ENCODE peak calls at places on chromosomes 1 and 21, in seven cellular contexts. Z, R, X, I, A, L and Y are unnamed samples.

GRCh38 chr1:213055087-213055591 is 4.1 kb downstream of the RPS6KC1 start:
- DNase-seq in Z (no peak), R (no peak), X (no peak), I (no peak), A (no peak), L (no peak), Y (no peak)

GRCh38 chr1:198187973-198188588 is 31.3 kb downstream of the NEK7 start:
- DNase-seq in Z (no peak), R (no peak), X (peak; percentile 64), I (peak; percentile 27), A (no peak), L (no peak), Y (no peak)

GRCh38 chr21:36186506-36187399 is 30.1 kb downstream of the DOP1B start:
- DNase-seq in Z (no peak), R (no peak), X (no peak), I (no peak), A (no peak), L (no peak), Y (no peak)

GRCh38 chr1:46248122-46248920 is 758 bp downstream of the RAD54L start:
- DNase-seq in Z (peak; percentile 63), R (peak; percentile 66), X (peak; percentile 85), I (no peak), A (peak; percentile 19), L (peak; percentile 86), Y (peak; percentile 69)

GRCh38 chr21:34129039-34129891 is 55.9 kb downstream of the MRPS6 start:
- DNase-seq in Z (peak; percentile 52), R (no peak), X (peak; percentile 87), I (peak; percentile 53), A (peak; percentile 55), L (no peak), Y (peak; percentile 85)

GRCh38 chr1:8031176-8031785 is 5.2 kb upstream of the ERRFI1 start:
- DNase-seq in Z (no peak), R (peak; percentile 23), X (no peak), I (no peak), A (no peak), L (peak; percentile 69), Y (no peak)

GRCh38 chr1:177256153-177256814 is 85.5 kb downstream of the BRINP2 start:
- DNase-seq in Z (peak; percentile 69), R (no peak), X (peak; percentile 76), I (no peak), A (peak; percentile 57), L (peak; percentile 74), Y (peak; percentile 72)

GRCh38 chr1:23638786-23639241 is 52.8 kb upstream of the RPL11 start:
- DNase-seq in Z (no peak), R (no peak), X (no peak), I (no peak), A (no peak), L (peak; percentile 24), Y (no peak)

GRCh38 chr1:204731997-204732396 is 46.5 kb upstream of the LRRN2 start:
- DNase-seq in Z (no peak), R (no peak), X (no peak), I (no peak), A (no peak), L (no peak), Y (no peak)

GRCh38 chr1:110171134-110171733 is 20.9 kb downstream of the SLC6A17 start:
- DNase-seq in Z (no peak), R (no peak), X (no peak), I (no peak), A (no peak), L (no peak), Y (no peak)

GRCh38 chr1:2499986-2500596 is 24.0 kb downstream of the PLCH2 start:
- DNase-seq in Z (no peak), R (no peak), X (no peak), I (peak; percentile 22), A (no peak), L (no peak), Y (no peak)
- H3K27me3 ChIP-seq in Z (peaks cover 6% of the 10 kb centered on the region), R (peaks cover 39% of the 10 kb centered on the region), X (no peaks in the 10 kb centered on the region), I (no peaks in the 10 kb centered on the region), A (peaks cover 61% of the 10 kb centered on the region), L (no peaks in the 10 kb centered on the region), Y (peaks cover 17% of the 10 kb centered on the region)

GRCh38 chr1:201785291-201785690 is 43.7 kb upstream of the IPO9 start:
- DNase-seq in Z (no peak), R (no peak), X (no peak), I (no peak), A (no peak), L (no peak), Y (no peak)

GRCh38 chr1:201783572-201783971 is 45.4 kb upstream of the IPO9 start:
- DNase-seq in Z (no peak), R (no peak), X (no peak), I (no peak), A (no peak), L (no peak), Y (no peak)

GRCh38 chr1:201789245-201789644 is 39.7 kb upstream of the IPO9 start:
- DNase-seq in Z (no peak), R (no peak), X (no peak), I (no peak), A (no peak), L (no peak), Y (no peak)

GRCh38 chr1:201788296-201788695 is 40.7 kb upstream of the IPO9 start:
- DNase-seq in Z (no peak), R (no peak), X (no peak), I (no peak), A (no peak), L (no peak), Y (no peak)

DNA sequence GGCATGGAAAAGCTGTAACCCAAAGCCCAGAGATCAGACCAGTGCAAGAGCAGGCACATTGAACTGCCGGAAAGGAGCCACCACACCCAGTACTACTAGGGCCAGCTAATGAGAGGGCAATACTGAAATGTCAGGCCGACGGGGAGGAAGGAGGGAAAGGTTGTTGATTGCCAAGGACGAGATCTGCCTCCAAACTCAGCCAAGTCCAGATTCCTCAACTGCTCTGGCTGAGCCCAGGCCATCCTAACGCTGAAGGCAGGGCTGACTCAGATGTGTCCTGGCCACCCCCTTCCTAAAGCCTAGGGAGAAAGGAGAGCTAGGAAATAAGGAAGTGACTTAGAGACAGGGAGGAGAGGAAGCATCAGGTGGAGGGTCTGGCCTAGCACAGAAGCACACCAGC is 42.1 kb upstream of the IPO9 start:
- DNase-seq in Z (no peak), R (no peak), X (no peak), I (no peak), A (peak; percentile 52), L (no peak), Y (peak; percentile 72)
- H3K4me1 ChIP-seq in Z (peaks cover 4% of the 10 kb centered on the region), R (no peaks in the 10 kb centered on the region), X (no peaks in the 10 kb centered on the region), I (no peaks in the 10 kb centered on the region), A (peaks cover 19% of the 10 kb centered on the region), L (no peaks in the 10 kb centered on the region), Y (peaks cover 37% of the 10 kb centered on the region)

GRCh38 chr1:203142124-203142523 is 14.6 kb downstream of the ADORA1 start:
- DNase-seq in Z (no peak), R (no peak), X (no peak), I (no peak), A (no peak), L (no peak), Y (no peak)

GRCh38 chr1:203143671-203144070 is 16.1 kb downstream of the ADORA1 start:
- DNase-seq in Z (no peak), R (no peak), X (no peak), I (no peak), A (no peak), L (no peak), Y (no peak)

GRCh38 chr1:203140076-203140475 is 12.6 kb downstream of the ADORA1 start:
- DNase-seq in Z (no peak), R (no peak), X (no peak), I (no peak), A (no peak), L (no peak), Y (no peak)

GRCh38 chr1:203142684-203143408 is 15.3 kb downstream of the ADORA1 start:
- DNase-seq in Z (no peak), R (no peak), X (no peak), I (no peak), A (no peak), L (no peak), Y (no peak)

DNA sequence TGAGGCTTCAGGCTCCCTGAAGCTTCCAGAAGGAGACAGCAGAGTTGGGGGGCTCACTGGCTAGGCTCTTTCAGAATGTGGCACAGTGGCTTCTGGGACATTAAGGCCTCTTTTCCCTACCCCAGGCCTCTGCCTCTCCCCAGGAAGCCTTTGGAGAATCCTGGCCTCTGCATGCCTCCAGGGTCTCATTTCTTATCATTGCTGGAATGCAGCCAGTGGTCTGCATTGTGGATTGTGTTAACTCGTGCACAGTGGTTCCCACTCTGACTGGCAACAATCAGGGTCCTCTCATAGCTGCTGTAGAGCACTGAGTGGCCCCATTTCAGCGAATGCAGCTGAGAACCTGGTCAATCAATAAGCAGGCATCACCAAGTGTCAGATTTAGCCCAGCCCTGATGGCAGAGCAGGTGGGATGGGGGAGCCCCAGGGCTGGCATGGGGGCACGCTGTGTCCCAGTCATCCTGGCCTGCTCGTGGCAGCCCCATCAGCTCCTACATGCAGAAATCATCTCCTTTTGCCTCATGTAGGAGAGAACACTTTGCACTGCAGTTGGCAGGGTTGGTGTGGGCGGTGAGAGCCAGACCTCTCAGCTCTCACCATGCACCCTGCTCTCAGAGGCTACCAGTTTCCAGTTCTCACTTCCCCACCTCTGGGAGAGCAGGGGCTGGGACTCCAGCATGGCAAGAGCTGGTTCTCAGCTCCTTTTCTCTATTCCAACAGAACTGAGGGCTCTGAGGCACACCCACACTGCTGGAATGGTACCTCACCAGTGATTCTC is 13.4 kb downstream of the ADORA1 start:
- DNase-seq in Z (no peak), R (no peak), X (peak; percentile 95), I (no peak), A (no peak), L (no peak), Y (no peak)
- H3K27me3 ChIP-seq in Z (no peaks in the 10 kb centered on the region), R (no peaks in the 10 kb centered on the region), X (no peaks in the 10 kb centered on the region), I (no peaks in the 10 kb centered on the region), A (no peaks in the 10 kb centered on the region), L (no peaks in the 10 kb centered on the region), Y (no peaks in the 10 kb centered on the region)

GRCh38 chr1:156727914-156728598 is at the start of gene METTL25B:
- DNase-seq in Z (peak; percentile 90), R (peak; percentile 93), X (peak; percentile 93), I (peak; percentile 72), A (peak; percentile 88), L (peak; percentile 95), Y (peak; percentile 91)

GRCh38 chr1:156726549-156727226 is 1.6 kb upstream of the METTL25B start:
- DNase-seq in Z (no peak), R (peak; percentile 84), X (peak; percentile 85), I (peak; percentile 58), A (no peak), L (peak; percentile 83), Y (no peak)

GRCh38 chr1:156721131-156721924 is 6.9 kb upstream of the METTL25B start:
- DNase-seq in Z (no peak), R (no peak), X (no peak), I (no peak), A (no peak), L (no peak), Y (no peak)

GRCh38 chr1:156727492-156727891 is 777 bp upstream of the METTL25B start:
- DNase-seq in Z (no peak), R (no peak), X (no peak), I (no peak), A (no peak), L (no peak), Y (no peak)

DNA sequence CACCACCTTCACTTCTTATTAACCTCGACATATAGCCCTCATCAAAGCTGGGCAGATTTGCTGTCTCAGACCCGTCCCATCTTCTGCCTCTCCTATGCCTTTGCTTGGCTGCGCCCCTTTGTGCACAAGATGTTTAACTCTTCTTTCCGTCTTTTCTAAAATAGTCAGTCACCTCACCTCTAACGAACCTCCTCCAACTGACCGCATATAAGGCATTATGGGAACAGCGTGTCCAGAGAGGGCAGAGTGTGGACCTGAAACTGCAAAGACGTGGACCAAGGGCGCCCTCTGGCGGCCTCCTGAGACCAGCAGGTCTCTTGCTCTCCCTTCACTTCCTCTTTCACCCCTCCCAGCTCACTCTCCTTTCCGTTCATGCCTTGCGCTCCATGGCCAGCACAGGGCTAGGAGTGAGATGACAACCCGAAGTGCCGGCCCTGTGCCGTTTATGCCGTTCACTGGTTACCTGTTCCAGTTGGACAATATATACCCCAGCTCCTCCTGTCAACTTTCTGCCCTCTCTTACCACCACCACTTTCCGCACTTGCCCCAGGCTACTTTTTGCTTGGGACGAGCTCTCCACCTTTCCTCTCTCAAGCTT is 2.5 kb upstream of the METTL25B start:
- DNase-seq in Z (peak; percentile 93), R (peak; percentile 89), X (peak; percentile 91), I (peak; percentile 80), A (peak; percentile 88), L (peak; percentile 93), Y (peak; percentile 93)
- H3K4me1 ChIP-seq in Z (peaks cover 16% of the 10 kb centered on the region), R (peaks cover 16% of the 10 kb centered on the region), X (peaks cover 8% of the 10 kb centered on the region), I (peaks cover 45% of the 10 kb centered on the region), A (peaks cover 45% of the 10 kb centered on the region), L (peaks cover 36% of the 10 kb centered on the region), Y (peaks cover 48% of the 10 kb centered on the region)